ENCODE peak calls at places on chromosomes 7 and 10, in seven cellular contexts. Q is neural crest cell; Z is H9; H is HT1080; J is AG10803; O is activated effector memory CD4-positive, alpha-beta T cell treated with anti-CD3 and anti-CD28 coated beads, Interleukin-2, amount 50 U/mL, for 16 hours; S is OCI-LY7. U is an unnamed sample.

GRCh38 chr7:90594791-90595317 is 1.3 kb upstream of the CDK14 start:
- DNase-seq in H (peak), Q (no peak), O (no peak), Z (peak), J (peak), S (no peak), U (no peak)

GRCh38 chr10:29041512-29042150 is 247.2 kb upstream of the LYZL1 start:
- DNase-seq in O (no peak), S (no peak), H (no peak), J (peak), Q (no peak), Z (no peak), U (no peak)

GRCh38 chr7:74479066-74479781 is 25.5 kb downstream of the GTF2IRD1 start:
- DNase-seq in O (no peak), Q (no peak), Z (no peak), J (peak), H (no peak), S (no peak), U (peak)

GRCh38 chr7:42736931-42737330 is 174.9 kb downstream of the C7orf25 start:
- DNase-seq in J (no peak), Z (peak), H (no peak), S (no peak), O (no peak), Q (no peak), U (no peak)

GRCh38 chr7:135644729-135645128 is 17.6 kb upstream of the STMP1 start:
- DNase-seq in Z (no peak), H (no peak), J (no peak), S (no peak), O (no peak), Q (no peak), U (no peak)

GRCh38 chr10:131852161-131852822 is 48.5 kb upstream of the PPP2R2D start:
- DNase-seq in S (no peak), J (no peak), Q (no peak), O (peak), Z (peak), H (no peak), U (no peak)

GRCh38 chr10:124364674-124365073 is 54.0 kb downstream of the OAT start:
- DNase-seq in H (no peak), Q (no peak), S (no peak), J (no peak), Z (no peak), O (no peak), U (no peak)

GRCh38 chr7:130960208-130960988 is 226.4 kb upstream of the KLF14 start:
- DNase-seq in J (peak), Z (no peak), O (peak), Q (no peak), H (peak), S (peak), U (peak)

GRCh38 chr7:121336579-121336978 is 7.8 kb downstream of the WNT16 start:
- DNase-seq in S (no peak), Z (no peak), Q (no peak), O (no peak), H (no peak), J (peak), U (no peak)

GRCh38 chr7:121748546-121748945 is 124.4 kb upstream of the PTPRZ1 start:
- DNase-seq in S (no peak), Z (no peak), H (no peak), J (no peak), O (no peak), Q (no peak), U (no peak)

GRCh38 chr10:124708246-124708779 is 35.9 kb downstream of the FAM53B start:
- DNase-seq in S (no peak), Q (no peak), J (no peak), O (no peak), H (no peak), Z (no peak), U (no peak)

GRCh38 chr7:65927489-65928448 is 54.2 kb downstream of the GUSB start:
- DNase-seq in J (no peak), Z (no peak), H (no peak), S (no peak), Q (no peak), O (no peak), U (no peak)

GRCh38 chr10:122344741-122345258 is 29.7 kb upstream of the PLEKHA1 start:
- DNase-seq in H (peak), Q (no peak), S (no peak), O (no peak), J (peak), Z (no peak), U (no peak)

GRCh38 chr7:78151229-78151628 is 352.7 kb downstream of the PHTF2 start:
- DNase-seq in J (peak), Z (no peak), H (no peak), Q (no peak), O (no peak), S (no peak), U (no peak)

GRCh38 chr10:35576730-35577129 is 28.4 kb upstream of the GJD4 start:
- DNase-seq in O (no peak), J (no peak), Q (no peak), S (no peak), Z (no peak), H (no peak), U (no peak)

GRCh38 chr7:86904949-86905834 is 154.3 kb downstream of the ELAPOR2 start:
- DNase-seq in Q (peak), H (peak), J (peak), Z (no peak), S (peak), O (no peak), U (no peak)

GRCh38 chr10:106506509-106507265 is 657.8 kb downstream of the SORCS1 start:
- DNase-seq in Q (no peak), S (no peak), Z (no peak), O (no peak), J (no peak), H (peak), U (no peak)

GRCh38 chr10:126955396-126955795 is 50.2 kb downstream of the DOCK1 start:
- DNase-seq in O (no peak), S (no peak), J (no peak), Q (no peak), Z (no peak), H (no peak), U (no peak)

GRCh38 chr10:75253281-75254220 is 17.8 kb upstream of the COMTD1 start:
- DNase-seq in O (peak), H (no peak), J (no peak), Z (no peak), Q (no peak), S (no peak), U (no peak)

GRCh38 chr10:44234471-44234850 is 150.4 kb downstream of the CXCL12 start:
- DNase-seq in H (no peak), S (no peak), Z (peak), Q (no peak), O (no peak), J (peak), U (no peak)

GRCh38 chr7:32025381-32026075 is 44.7 kb downstream of the PDE1C start:
- DNase-seq in H (no peak), O (no peak), S (no peak), Q (no peak), Z (no peak), J (no peak), U (no peak)

GRCh38 chr10:24251547-24251946 is 42.6 kb downstream of the KIAA1217 start:
- DNase-seq in S (no peak), Q (no peak), J (no peak), O (no peak), H (no peak), Z (no peak), U (no peak)

GRCh38 chr7:130838738-130839137 is 104.7 kb upstream of the KLF14 start:
- DNase-seq in O (no peak), S (no peak), Z (no peak), H (peak), Q (no peak), J (peak), U (no peak)

GRCh38 chr10:71074176-71074755 is 138.1 kb upstream of the UNC5B start:
- DNase-seq in Z (peak), S (peak), H (no peak), Q (no peak), O (peak), J (no peak), U (no peak)

GRCh38 chr7:96786261-96786997 is 76.8 kb upstream of the SEM1 start:
- DNase-seq in Z (peak), J (no peak), S (no peak), Q (no peak), O (no peak), H (no peak), U (no peak)

GRCh38 chr7:4712371-4713182 is 30.5 kb downstream of the FOXK1 start:
- DNase-seq in Z (no peak), S (no peak), Q (no peak), J (peak), H (no peak), O (no peak), U (no peak)

GRCh38 chr7:108430664-108431063 is 25.6 kb downstream of the NRCAM start:
- DNase-seq in J (no peak), Q (no peak), O (no peak), H (peak), Z (no peak), S (no peak), U (no peak)

GRCh38 chr7:102287082-102287464 is 405 bp downstream of the SH2B2 start:
- DNase-seq in Z (no peak), J (no peak), O (no peak), H (no peak), Q (peak), S (no peak), U (no peak)

GRCh38 chr7:76369011-76369410 is 10.2 kb upstream of the YWHAG start:
- DNase-seq in S (no peak), O (no peak), J (no peak), Z (no peak), H (no peak), Q (no peak), U (peak)

GRCh38 chr10:104641150-104642000 is at the start of gene SORCS3:
- DNase-seq in O (no peak), H (no peak), Z (peak), S (no peak), Q (peak), J (no peak), U (no peak)

GRCh38 chr10:70779088-70779487 is 6.1 kb downstream of the TBATA start:
- DNase-seq in S (no peak), O (no peak), H (no peak), J (no peak), Z (no peak), Q (no peak), U (peak)

GRCh38 chr10:77894058-77894457 is 32.5 kb downstream of the DLG5 start:
- DNase-seq in Q (no peak), S (no peak), O (no peak), H (no peak), J (no peak), Z (no peak), U (no peak)

GRCh38 chr7:572013-572667 is 52.5 kb upstream of the PDGFA start:
- DNase-seq in S (no peak), J (no peak), H (no peak), Q (no peak), Z (no peak), O (no peak), U (no peak)

U was measured in Peyer's patch.